ENCODE peak calls at places on chromosome 9, in eight cellular contexts. Q is DMS153; Z is immature natural killer cell; S is fibroblast of mammary gland; P is left ventricle myocardium superior; I is activated naive CD8-positive, alpha-beta T cell treated with anti-CD3 and anti-CD28 coated beads, Interleukin-2, amount 50 U/mL, for 24 hours; F is activated gamma-delta T cell treated with anti-CD3 and anti-CD28 coated beads, Interleukin-2, amount 50 U/mL, for 16 hours; R is Peyer's patch. O is an unnamed sample.

GRCh38 chr9:3912817-3913216 is 387.0 kb upstream of the RFX3 start:
- DNase-seq in Q (no peak), Z (no peak), S (no peak), P (no peak), I (no peak), F (no peak), R (no peak), O (no peak)

GRCh38 chr9:127706836-127707241 is at the start of gene CFAP157:
- DNase-seq in Q (peak), Z (no peak), S (no peak), P (no peak), I (no peak), F (no peak), R (no peak), O (peak)

GRCh38 chr9:136345281-136346156 is 18.0 kb downstream of the DNLZ start:
- DNase-seq in Q (no peak), Z (no peak), S (peak), P (peak), I (no peak), F (no peak), R (no peak), O (no peak)

GRCh38 chr9:115024925-115025535 is 92.9 kb downstream of the TNC start:
- DNase-seq in Q (no peak), Z (no peak), S (no peak), P (no peak), I (no peak), F (no peak), R (no peak), O (no peak)

GRCh38 chr9:129125478-129125877 is 14.3 kb downstream of the PTPA start:
- DNase-seq in Q (no peak), Z (no peak), S (peak), P (no peak), I (no peak), F (no peak), R (no peak), O (no peak)

GRCh38 chr9:131758972-131759647 is 19.2 kb upstream of the RAPGEF1 start:
- DNase-seq in Q (peak), Z (no peak), S (peak), P (no peak), I (no peak), F (no peak), R (no peak), O (no peak)

GRCh38 chr9:132560604-132561304 is 21.7 kb upstream of the BARHL1 start:
- DNase-seq in Q (no peak), Z (no peak), S (no peak), P (peak), I (no peak), F (no peak), R (no peak), O (no peak)

GRCh38 chr9:77951369-77951768 is 80.2 kb downstream of the GNAQ start:
- DNase-seq in Q (no peak), Z (no peak), S (no peak), P (no peak), I (no peak), F (no peak), R (no peak), O (no peak)

GRCh38 chr9:68500457-68501158 is 40.1 kb downstream of the TMEM252 start:
- DNase-seq in Q (no peak), Z (no peak), S (peak), P (no peak), I (no peak), F (no peak), R (no peak), O (no peak)

GRCh38 chr9:38048319-38048969 is 20.6 kb downstream of the SHB start:
- DNase-seq in Q (no peak), Z (no peak), S (peak), P (no peak), I (no peak), F (no peak), R (no peak), O (no peak)

GRCh38 chr9:126158591-126159519 is 167.8 kb upstream of the MVB12B start:
- DNase-seq in Q (no peak), Z (no peak), S (no peak), P (no peak), I (no peak), F (no peak), R (no peak), O (no peak)

GRCh38 chr9:27442464-27442863 is 81.6 kb upstream of the IFNK start:
- DNase-seq in Q (no peak), Z (no peak), S (no peak), P (no peak), I (no peak), F (no peak), R (no peak), O (no peak)

GRCh38 chr9:73866451-73866850 is 630.7 kb upstream of the RORB start:
- DNase-seq in Q (no peak), Z (no peak), S (no peak), P (no peak), I (no peak), F (no peak), R (no peak), O (no peak)

GRCh38 chr9:127788337-127789011 is 2.6 kb downstream of the CDK9 start:
- DNase-seq in Q (no peak), Z (no peak), S (no peak), P (no peak), I (peak), F (no peak), R (no peak), O (no peak)

GRCh38 chr9:133496901-133497411 is 18.1 kb upstream of the SLC2A6 start:
- DNase-seq in Q (no peak), Z (no peak), S (no peak), P (peak), I (no peak), F (no peak), R (no peak), O (no peak)

GRCh38 chr9:123263227-123263626 is 5.2 kb downstream of the STRBP start:
- DNase-seq in Q (no peak), Z (no peak), S (no peak), P (no peak), I (no peak), F (no peak), R (no peak), O (no peak)

GRCh38 chr9:81268048-81268447 is 421.3 kb downstream of the TLE1 start:
- DNase-seq in Q (no peak), Z (no peak), S (peak), P (no peak), I (no peak), F (no peak), R (no peak), O (no peak)

GRCh38 chr9:82570226-82570625 is 492.7 kb downstream of the RASEF start:
- DNase-seq in Q (no peak), Z (no peak), S (peak), P (no peak), I (no peak), F (no peak), R (no peak), O (no peak)

GRCh38 chr9:70814597-70814996 is 306.8 kb downstream of the TRPM3 start:
- DNase-seq in Q (no peak), Z (no peak), S (no peak), P (no peak), I (no peak), F (no peak), R (no peak), O (no peak)

GRCh38 chr9:22405869-22406659 is 40.6 kb upstream of the DMRTA1 start:
- DNase-seq in Q (no peak), Z (no peak), S (no peak), P (no peak), I (no peak), F (no peak), R (no peak), O (no peak)

GRCh38 chr9:16787724-16788123 is 82.7 kb downstream of the BNC2 start:
- DNase-seq in Q (no peak), Z (no peak), S (peak), P (no peak), I (no peak), F (no peak), R (no peak), O (no peak)

GRCh38 chr9:133137451-133138231 is 16.6 kb upstream of the RALGDS start:
- DNase-seq in Q (no peak), Z (no peak), S (no peak), P (peak), I (no peak), F (no peak), R (no peak), O (peak)

GRCh38 chr9:74824654-74825053 is 63.1 kb downstream of the TRPM6 start:
- DNase-seq in Q (no peak), Z (no peak), S (peak), P (no peak), I (no peak), F (no peak), R (no peak), O (no peak)

GRCh38 chr9:114899461-114899860 is 30.9 kb downstream of the TNFSF8 start:
- DNase-seq in Q (peak), Z (no peak), S (no peak), P (no peak), I (no peak), F (no peak), R (no peak), O (no peak)

GRCh38 chr9:79572891-79573696 is 1.3 kb downstream of the TLE4 start:
- DNase-seq in Q (no peak), Z (peak), S (no peak), P (peak), I (peak), F (peak), R (peak), O (no peak)

GRCh38 chr9:93612796-93613154 is 36.4 kb downstream of the PHF2 start:
- DNase-seq in Q (peak), Z (no peak), S (no peak), P (no peak), I (peak), F (no peak), R (no peak), O (peak)

GRCh38 chr9:10144336-10144735 is 468.5 kb downstream of the PTPRD start:
- DNase-seq in Q (peak), Z (no peak), S (no peak), P (no peak), I (no peak), F (no peak), R (no peak), O (no peak)

GRCh38 chr9:121765021-121765950 is 113.9 kb downstream of the DAB2IP start:
- DNase-seq in Q (no peak), Z (no peak), S (peak), P (peak), I (no peak), F (no peak), R (no peak), O (no peak)

GRCh38 chr9:116430849-116431248 is 256.3 kb upstream of the TRIM32 start:
- DNase-seq in Q (no peak), Z (no peak), S (no peak), P (no peak), I (no peak), F (no peak), R (no peak), O (no peak)

GRCh38 chr9:115116620-115117284 is 1.2 kb downstream of the TNC start:
- DNase-seq in Q (no peak), Z (no peak), S (no peak), P (no peak), I (no peak), F (no peak), R (no peak), O (no peak)

GRCh38 chr9:135791431-135792267 is 89.7 kb downstream of the KCNT1 start:
- DNase-seq in Q (no peak), Z (no peak), S (no peak), P (no peak), I (no peak), F (no peak), R (no peak), O (no peak)

GRCh38 chr9:116059466-116059865 is 94.1 kb upstream of the PAPPA start:
- DNase-seq in Q (no peak), Z (no peak), S (peak), P (no peak), I (no peak), F (no peak), R (no peak), O (no peak)

GRCh38 chr9:91100878-91101450 is 260.8 kb downstream of the AUH start:
- DNase-seq in Q (no peak), Z (no peak), S (peak), P (peak), I (peak), F (no peak), R (no peak), O (no peak)

GRCh38 chr9:38176256-38176655 is 107.2 kb upstream of the SHB start:
- DNase-seq in Q (no peak), Z (no peak), S (no peak), P (no peak), I (no peak), F (no peak), R (no peak), O (no peak)

GRCh38 chr9:98409637-98410173 is 154.3 kb upstream of the TBC1D2 start:
- DNase-seq in Q (no peak), Z (no peak), S (peak), P (no peak), I (no peak), F (no peak), R (peak), O (no peak)